ENCODE peak calls at places on chromosomes 5 and 9, in six cellular contexts. U, B, D, R, A and I are unnamed samples.

GRCh38 chr5:172187118-172188032 is 649 bp downstream of the STK10 start:
- DNase-seq in U (peak), B (peak), D (peak), R (peak), A (peak), I (peak)

GRCh38 chr5:113293068-113293571 is 141.7 kb downstream of the TSSK1B start:
- DNase-seq in U (no peak), B (no peak), D (peak), R (no peak), A (no peak), I (no peak)

GRCh38 chr9:108056083-108056804 is 566.7 kb upstream of the KLF4 start:
- DNase-seq in U (no peak), B (no peak), D (no peak), R (no peak), A (no peak), I (no peak)

GRCh38 chr5:43315262-43315661 is 2.0 kb upstream of the HMGCS1 start:
- DNase-seq in U (no peak), B (no peak), D (peak), R (no peak), A (no peak), I (no peak)

GRCh38 chr5:139686919-139687421 is 38.8 kb downstream of the CXXC5 start:
- DNase-seq in U (no peak), B (no peak), D (no peak), R (no peak), A (no peak), I (no peak)

GRCh38 chr5:87828545-87829213 is 415.9 kb upstream of the CCNH start:
- DNase-seq in U (no peak), B (no peak), D (no peak), R (no peak), A (no peak), I (no peak)

GRCh38 chr5:51889703-51890102 is 506.5 kb downstream of the ISL1 start:
- DNase-seq in U (no peak), B (peak), D (no peak), R (no peak), A (no peak), I (no peak)

GRCh38 chr9:129208191-129209091 is 30.4 kb upstream of the IER5L start:
- DNase-seq in U (no peak), B (no peak), D (peak), R (no peak), A (no peak), I (no peak)

GRCh38 chr5:175027390-175027789 is 303.0 kb downstream of the MSX2 start:
- DNase-seq in U (no peak), B (no peak), D (no peak), R (no peak), A (no peak), I (no peak)

GRCh38 chr9:70945301-70945700 is 176.1 kb downstream of the TRPM3 start:
- DNase-seq in U (no peak), B (no peak), D (no peak), R (no peak), A (no peak), I (no peak)

GRCh38 chr5:36172593-36172992 is 20.7 kb downstream of the SKP2 start:
- DNase-seq in U (no peak), B (no peak), D (no peak), R (no peak), A (no peak), I (no peak)

GRCh38 chr5:88388476-88389170 is 120.0 kb upstream of the TMEM161B start:
- DNase-seq in U (no peak), B (peak), D (peak), R (no peak), A (no peak), I (peak)

GRCh38 chr9:114389612-114390368 is 2.0 kb upstream of the AKNA start:
- DNase-seq in U (no peak), B (no peak), D (no peak), R (no peak), A (no peak), I (no peak)

GRCh38 chr9:120531683-120532300 is 48.2 kb downstream of the CDK5RAP2 start:
- DNase-seq in U (peak), B (peak), D (peak), R (no peak), A (peak), I (peak)

GRCh38 chr9:131961496-131961880 is 118.2 kb downstream of the MED27 start:
- DNase-seq in U (no peak), B (no peak), D (no peak), R (no peak), A (no peak), I (no peak)

GRCh38 chr5:155116456-155117251 is 103.1 kb downstream of the KIF4B start:
- DNase-seq in U (no peak), B (no peak), D (no peak), R (no peak), A (no peak), I (no peak)

GRCh38 chr9:79408200-79408599 is 163.6 kb upstream of the TLE4 start:
- DNase-seq in U (no peak), B (no peak), D (peak), R (no peak), A (no peak), I (no peak)

GRCh38 chr5:41983284-41983683 is 58.2 kb downstream of the FBXO4 start:
- DNase-seq in U (no peak), B (no peak), D (no peak), R (no peak), A (no peak), I (no peak)

GRCh38 chr9:104795857-104796256 is 31.9 kb downstream of the NIPSNAP3B start:
- DNase-seq in U (no peak), B (no peak), D (peak), R (no peak), A (no peak), I (no peak)

GRCh38 chr9:94554078-94554438 is 825 bp upstream of the PCAT7 start:
- DNase-seq in U (peak), B (no peak), D (no peak), R (no peak), A (peak), I (no peak)

GRCh38 chr5:28543699-28544098 is 1505.3 kb upstream of the CDH9 start:
- DNase-seq in U (no peak), B (no peak), D (no peak), R (no peak), A (no peak), I (no peak)

GRCh38 chr9:127847155-127847463 is 7.3 kb downstream of the ENG start:
- DNase-seq in U (no peak), B (no peak), D (no peak), R (no peak), A (no peak), I (peak)

GRCh38 chr5:126693806-126694205 is 83.1 kb upstream of the LMNB1 start:
- DNase-seq in U (no peak), B (no peak), D (no peak), R (no peak), A (no peak), I (peak)

GRCh38 chr5:104431946-104432345 is 869.4 kb upstream of the NUDT12 start:
- DNase-seq in U (no peak), B (peak), D (no peak), R (no peak), A (peak), I (no peak)

GRCh38 chr9:75491533-75491932 is 398.9 kb upstream of the PCSK5 start:
- DNase-seq in U (no peak), B (no peak), D (no peak), R (no peak), A (no peak), I (no peak)

GRCh38 chr5:89071101-89071940 is 188.3 kb upstream of the MEF2C start:
- DNase-seq in U (no peak), B (no peak), D (no peak), R (no peak), A (no peak), I (no peak)

GRCh38 chr9:72132052-72132451 is 17.2 kb upstream of the GDA start:
- DNase-seq in U (no peak), B (peak), D (no peak), R (no peak), A (no peak), I (no peak)

GRCh38 chr5:119386945-119387344 is 31.1 kb downstream of the TNFAIP8 start:
- DNase-seq in U (no peak), B (no peak), D (no peak), R (no peak), A (peak), I (no peak)